ENCODE peak calls at places on chromosomes 4 and X, in nine cellular contexts. X is activated T-cell treated with anti-CD3 and anti-CD28 coated beads, Interleukin-2, amount 50 U/mL, for 4 hours; M is AML-193; G is activated CD4-positive, alpha-beta T cell treated with anti-CD3 and anti-CD28 coated beads, Interleukin-2, amount 50 U/mL, for 4 hours; W is activated naive CD8-positive, alpha-beta T cell treated with anti-CD3 and anti-CD28 coated beads, Interleukin-2, amount 50 U/mL, for 24 hours; V is EH; D is NT2/D1; B is NCI-H1092 treated with DMSO at 0.1 percent for 48 hours; T is pancreas. Z is an unnamed sample.

GRCh38 chr4:160375746-160376452 is 1273.0 kb downstream of the RAPGEF2 start:
- DNase-seq in V (no peak), M (no peak), X (no peak), T (no peak), W (no peak), B (no peak), D (no peak), G (no peak), Z (no peak)

GRCh38 chrX:148161661-148162060 is 180.5 kb downstream of the FMR1NB start:
- DNase-seq in B (no peak), M (no peak), W (no peak), G (no peak), D (no peak), V (no peak), X (no peak), T (no peak), Z (no peak)

GRCh38 chr4:173013232-173013932 is 155.2 kb upstream of the GALNT7 start:
- DNase-seq in X (peak), M (peak), V (peak), B (peak), W (peak), G (peak), T (no peak), D (no peak), Z (peak)

GRCh38 chr4:142551513-142552280 is 294.4 kb downstream of the INPP4B start:
- DNase-seq in B (no peak), T (no peak), M (no peak), X (no peak), V (no peak), W (no peak), G (no peak), D (no peak), Z (no peak)

GRCh38 chr4:26930964-26931363 is 70.3 kb downstream of the STIM2 start:
- DNase-seq in X (no peak), W (no peak), D (no peak), G (no peak), T (no peak), M (no peak), B (no peak), V (no peak), Z (no peak)

GRCh38 chr4:83285022-83285387 is 407 bp upstream of the COQ2 start:
- DNase-seq in X (no peak), B (peak), T (no peak), M (peak), G (no peak), D (no peak), V (peak), W (peak), Z (peak)

GRCh38 chrX:110015027-110015426 is 12.1 kb downstream of the TMEM164 start:
- DNase-seq in B (no peak), T (no peak), V (no peak), G (no peak), W (no peak), D (no peak), M (no peak), X (no peak), Z (no peak)

GRCh38 chr4:75849459-75849858 is 52.8 kb downstream of the PPEF2 start:
- DNase-seq in W (no peak), T (no peak), M (no peak), G (no peak), B (no peak), V (no peak), X (no peak), D (no peak), Z (peak)

GRCh38 chrX:154840856-154841255 is 6.4 kb upstream of the SMIM9 start:
- DNase-seq in W (no peak), M (peak), V (peak), D (no peak), T (no peak), X (no peak), B (peak), G (no peak), Z (peak)

GRCh38 chr4:182225257-182225852 is 17.8 kb upstream of the TENM3 start:
- DNase-seq in G (no peak), T (no peak), V (no peak), W (no peak), B (no peak), X (no peak), M (no peak), D (no peak), Z (no peak)

Z was measured in Kasumi-1.